ENCODE peak calls at places on chromosomes 16 and 17, in nine cellular contexts. S is body of pancreas, G is RCC 7860, F is cardiac fibroblast, O is uterus, X is psoas muscle, D is erythroblast, N is left lung, Q is NCI-H510A. W is an unnamed sample.
A peak's percentile ranks its signal among the peaks of the same experiment; 100 is the strongest.

GRCh38 chr17:48519427-48519826 is 11.4 kb downstream of the HOXB1 start:
- DNase-seq in S (no peak), G (no peak), F (no peak), O (no peak), X (no peak), D (no peak), N (no peak), Q (no peak), W (no peak)

GRCh38 chr16:73750639-73751038 is 546.0 kb upstream of the PSMD7 start:
- DNase-seq in S (no peak), G (no peak), F (no peak), O (no peak), X (no peak), D (no peak), N (no peak), Q (no peak), W (no peak)

GRCh38 chr17:64777413-64778101 is 115.5 kb upstream of the SMURF2 start:
- DNase-seq in S (peak; percentile 63), G (no peak), F (no peak), O (peak; percentile 31), X (peak; percentile 65), D (no peak), N (peak; percentile 63), Q (no peak), W (no peak)

GRCh38 chr17:63930951-63931575 is 1.1 kb downstream of the CD79B start:
- DNase-seq in S (peak; percentile 37), G (no peak), F (peak; percentile 17), O (peak; percentile 31), X (peak; percentile 83), D (peak; percentile 26), N (peak; percentile 72), Q (no peak), W (no peak)

GRCh38 chr17:32870027-32870670 is 6.8 kb downstream of the MYO1D start:
- DNase-seq in S (no peak), G (no peak), F (peak; percentile 15), O (peak; percentile 44), X (no peak), D (no peak), N (no peak), Q (no peak), W (no peak)

GRCh38 chr16:24609740-24610420 is 70.5 kb downstream of the RBBP6 start:
- DNase-seq in S (peak; percentile 67), G (no peak), F (peak; percentile 73), O (peak; percentile 60), X (peak; percentile 62), D (peak; percentile 24), N (peak; percentile 57), Q (peak; percentile 81), W (peak; percentile 73)

GRCh38 chr17:20992987-20993862 is 49.6 kb downstream of the USP22 start:
- DNase-seq in S (peak; percentile 82), G (peak; percentile 21), F (peak; percentile 89), O (peak; percentile 77), X (peak; percentile 76), D (peak; percentile 76), N (peak; percentile 54), Q (no peak), W (no peak)

GRCh38 chr16:60755907-60756306 is 1280.3 kb downstream of the CDH8 start:
- DNase-seq in S (no peak), G (no peak), F (no peak), O (no peak), X (no peak), D (no peak), N (no peak), Q (no peak), W (no peak)

GRCh38 chr17:42101513-42102292 is 3.4 kb upstream of the ZNF385C start:
- DNase-seq in S (peak; percentile 83), G (peak; percentile 39), F (peak; percentile 79), O (peak; percentile 65), X (peak; percentile 95), D (peak; percentile 80), N (peak; percentile 64), Q (no peak), W (no peak)

GRCh38 chr17:9959377-9959981 is 54.4 kb upstream of the RCVRN start:
- DNase-seq in S (peak; percentile 28), G (peak; percentile 8), F (peak; percentile 63), O (peak; percentile 66), X (no peak), D (peak; percentile 19), N (no peak), Q (no peak), W (no peak)

GRCh38 chr17:77432791-77433190 is 292.0 kb downstream of the SEC14L1 start:
- DNase-seq in S (no peak), G (no peak), F (no peak), O (no peak), X (no peak), D (no peak), N (no peak), Q (no peak), W (no peak)

GRCh38 chr16:23186171-23186570 is 3.6 kb downstream of the SCNN1G start:
- DNase-seq in S (peak; percentile 7), G (no peak), F (no peak), O (no peak), X (no peak), D (no peak), N (no peak), Q (no peak), W (no peak)

W was measured in NCI-H2107.